ENCODE peak calls at places on chromosome 11, in ten cellular contexts. One of them, this sample, is unnamed. For H3K27me3, the result is how much of the 10 kb centered on the place peaks cover.

GRCh38 chr11:110311783-110312578 is 15.6 kb upstream of the RDX start:
- ATAC-seq in HepG2: no peak
- ATAC-seq in K562: peak
- ATAC-seq in heart right ventricle: no peak
- ATAC-seq in right cardiac atrium: no peak
- ATAC-seq in CD4-positive, alpha-beta T cell: no peak
- ATAC-seq in lower lobe of right lung: no peak
- ATAC-seq in psoas muscle: no peak
- ATAC-seq in heart left ventricle: no peak
- ATAC-seq in gastrocnemius medialis: no peak
- ATAC-seq in this sample: no peak

GRCh38 chr11:15206791-15207190 is 92.1 kb downstream of the INSC start:
- ATAC-seq in HepG2: no peak
- ATAC-seq in K562: no peak
- ATAC-seq in heart right ventricle: no peak
- ATAC-seq in right cardiac atrium: no peak
- ATAC-seq in CD4-positive, alpha-beta T cell: no peak
- ATAC-seq in lower lobe of right lung: no peak
- ATAC-seq in psoas muscle: no peak
- ATAC-seq in heart left ventricle: no peak
- ATAC-seq in gastrocnemius medialis: no peak
- ATAC-seq in this sample: no peak

GRCh38 chr11:94675239-94675638 is 92.9 kb upstream of the AMOTL1 start:
- ATAC-seq in HepG2: no peak
- ATAC-seq in K562: no peak
- ATAC-seq in heart right ventricle: no peak
- ATAC-seq in right cardiac atrium: no peak
- ATAC-seq in CD4-positive, alpha-beta T cell: no peak
- ATAC-seq in lower lobe of right lung: no peak
- ATAC-seq in psoas muscle: no peak
- ATAC-seq in heart left ventricle: no peak
- ATAC-seq in gastrocnemius medialis: no peak
- ATAC-seq in this sample: no peak

GRCh38 chr11:107490836-107491235 is 33.2 kb upstream of the CWF19L2 start:
- ATAC-seq in HepG2: no peak
- ATAC-seq in K562: no peak
- ATAC-seq in heart right ventricle: no peak
- ATAC-seq in right cardiac atrium: no peak
- ATAC-seq in CD4-positive, alpha-beta T cell: no peak
- ATAC-seq in lower lobe of right lung: no peak
- ATAC-seq in psoas muscle: no peak
- ATAC-seq in heart left ventricle: no peak
- ATAC-seq in gastrocnemius medialis: no peak
- ATAC-seq in this sample: no peak

GRCh38 chr11:10107522-10107921 is 186.5 kb downstream of the SBF2 start:
- ATAC-seq in HepG2: no peak
- ATAC-seq in K562: no peak
- ATAC-seq in heart right ventricle: no peak
- ATAC-seq in right cardiac atrium: no peak
- ATAC-seq in CD4-positive, alpha-beta T cell: no peak
- ATAC-seq in lower lobe of right lung: no peak
- ATAC-seq in psoas muscle: no peak
- ATAC-seq in heart left ventricle: no peak
- ATAC-seq in gastrocnemius medialis: no peak
- ATAC-seq in this sample: no peak

GRCh38 chr11:115256326-115257197 is 247.7 kb downstream of the CADM1 start:
- ATAC-seq in HepG2: no peak
- ATAC-seq in K562: no peak
- ATAC-seq in heart right ventricle: no peak
- ATAC-seq in right cardiac atrium: no peak
- ATAC-seq in CD4-positive, alpha-beta T cell: no peak
- ATAC-seq in lower lobe of right lung: peak
- ATAC-seq in psoas muscle: no peak
- ATAC-seq in heart left ventricle: no peak
- ATAC-seq in gastrocnemius medialis: no peak
- ATAC-seq in this sample: no peak

GRCh38 chr11:135075740-135076139 is 663.7 kb upstream of the B3GAT1 start:
- ATAC-seq in HepG2: peak
- ATAC-seq in K562: peak
- ATAC-seq in heart right ventricle: no peak
- ATAC-seq in right cardiac atrium: peak
- ATAC-seq in CD4-positive, alpha-beta T cell: peak
- ATAC-seq in lower lobe of right lung: peak
- ATAC-seq in psoas muscle: no peak
- ATAC-seq in heart left ventricle: no peak
- ATAC-seq in gastrocnemius medialis: no peak
- ATAC-seq in this sample: peak

GRCh38 chr11:7520011-7520942 is 6.5 kb downstream of the PPFIBP2 start:
- ATAC-seq in HepG2: no peak
- ATAC-seq in K562: no peak
- ATAC-seq in heart right ventricle: no peak
- ATAC-seq in right cardiac atrium: no peak
- ATAC-seq in CD4-positive, alpha-beta T cell: no peak
- ATAC-seq in lower lobe of right lung: no peak
- ATAC-seq in psoas muscle: no peak
- ATAC-seq in heart left ventricle: no peak
- ATAC-seq in gastrocnemius medialis: peak
- ATAC-seq in this sample: no peak

DNA sequence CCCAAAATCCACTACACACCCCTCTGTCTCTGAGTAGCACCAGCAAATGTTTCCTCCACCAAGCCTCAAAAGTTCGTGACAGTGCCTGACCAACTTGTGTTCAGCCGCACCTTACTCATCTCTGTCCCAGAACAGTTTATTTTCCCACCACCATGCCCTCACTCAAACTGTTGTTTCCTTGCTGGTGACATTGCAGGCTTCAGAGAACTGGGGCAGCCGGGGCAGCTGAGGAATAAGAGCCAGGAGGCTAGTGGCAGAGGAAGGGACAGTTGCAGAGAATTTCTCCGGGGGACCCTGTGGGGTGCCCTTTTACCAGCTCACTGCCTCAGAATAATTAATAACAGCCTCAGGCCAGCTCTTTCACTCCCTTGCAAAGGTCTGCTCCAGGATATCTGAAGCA is 709 bp upstream of the KCNE3 start:
- ATAC-seq in HepG2: no peak
- ATAC-seq in K562: no peak
- ATAC-seq in heart right ventricle: no peak
- ATAC-seq in right cardiac atrium: no peak
- ATAC-seq in CD4-positive, alpha-beta T cell: no peak
- ATAC-seq in lower lobe of right lung: no peak
- ATAC-seq in psoas muscle: no peak
- ATAC-seq in heart left ventricle: no peak
- ATAC-seq in gastrocnemius medialis: no peak
- ATAC-seq in this sample: no peak
- H3K27me3 ChIP-seq in HepG2: under half
- H3K27me3 ChIP-seq in K562: under half
- H3K27me3 ChIP-seq in heart right ventricle: under half
- H3K27me3 ChIP-seq in right cardiac atrium: under half
- H3K27me3 ChIP-seq in CD4-positive, alpha-beta T cell: under half
- H3K27me3 ChIP-seq in lower lobe of right lung: under half
- H3K27me3 ChIP-seq in psoas muscle: under half
- H3K27me3 ChIP-seq in heart left ventricle: under half
- H3K27me3 ChIP-seq in gastrocnemius medialis: under half
- H3K27me3 ChIP-seq in this sample: under half

DNA sequence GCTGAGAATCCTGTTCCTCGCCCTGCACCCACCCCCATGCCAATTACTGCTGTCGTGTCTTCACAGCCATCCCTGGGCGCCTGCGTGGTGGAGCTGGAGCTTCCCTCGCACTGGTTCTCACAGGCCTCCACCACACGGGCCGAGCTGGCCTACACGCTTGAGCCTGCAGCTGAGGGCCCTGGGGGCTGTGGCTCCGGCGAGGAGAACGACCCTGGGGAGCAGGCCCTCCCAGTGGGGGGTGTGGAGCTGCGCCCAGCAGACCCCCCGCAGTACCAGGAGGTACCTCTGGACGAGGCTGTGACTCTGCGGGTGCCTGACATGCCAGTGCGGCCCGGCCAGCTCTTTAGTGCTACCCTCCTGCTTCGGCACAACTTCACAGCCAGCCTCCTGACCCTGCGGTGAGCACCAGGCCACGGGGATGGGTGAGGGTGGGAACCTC is 4.3 kb downstream of the TMEM132A start:
- ATAC-seq in HepG2: no peak
- ATAC-seq in K562: no peak
- ATAC-seq in heart right ventricle: no peak
- ATAC-seq in right cardiac atrium: no peak
- ATAC-seq in CD4-positive, alpha-beta T cell: no peak
- ATAC-seq in lower lobe of right lung: no peak
- ATAC-seq in psoas muscle: no peak
- ATAC-seq in heart left ventricle: no peak
- ATAC-seq in gastrocnemius medialis: no peak
- ATAC-seq in this sample: no peak
- H3K27me3 ChIP-seq in HepG2: under half
- H3K27me3 ChIP-seq in K562: half or more
- H3K27me3 ChIP-seq in heart right ventricle: under half
- H3K27me3 ChIP-seq in right cardiac atrium: under half
- H3K27me3 ChIP-seq in CD4-positive, alpha-beta T cell: under half
- H3K27me3 ChIP-seq in lower lobe of right lung: under half
- H3K27me3 ChIP-seq in psoas muscle: under half
- H3K27me3 ChIP-seq in heart left ventricle: under half
- H3K27me3 ChIP-seq in gastrocnemius medialis: under half
- H3K27me3 ChIP-seq in this sample: half or more

DNA sequence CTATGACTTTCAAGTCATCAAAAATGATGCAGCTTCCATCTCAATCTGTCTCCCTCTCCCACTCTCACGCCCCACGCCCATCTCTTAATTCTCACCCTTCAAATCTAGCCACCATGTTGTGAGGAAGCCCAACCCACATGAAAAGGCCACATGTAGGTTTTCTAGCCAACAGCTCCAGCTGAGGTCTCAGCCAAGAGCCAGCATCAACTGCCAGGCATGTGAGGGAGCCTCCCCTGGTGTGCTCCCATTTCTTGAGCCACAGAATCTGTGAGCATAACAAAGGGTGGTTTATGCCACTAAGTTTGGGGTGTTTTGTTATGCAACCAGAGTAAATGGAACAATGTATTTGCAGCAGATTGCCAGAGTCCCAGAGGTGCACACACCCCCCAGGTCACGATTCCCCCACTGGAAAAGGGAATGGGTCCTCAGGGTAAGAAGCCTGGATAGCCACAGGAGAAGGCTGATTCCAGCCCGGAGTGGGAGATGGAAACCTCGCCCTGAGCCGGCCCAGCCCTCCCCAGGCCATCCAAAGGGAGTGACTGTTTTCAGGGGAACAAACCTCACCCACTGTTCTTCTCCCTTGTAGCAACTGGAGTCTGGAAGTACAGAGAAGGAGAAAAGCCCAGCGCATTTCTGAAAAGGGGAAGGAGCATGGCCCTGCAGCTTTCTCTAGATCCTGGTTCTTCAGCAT is 20.0 kb upstream of the LINC01488 start:
- ATAC-seq in HepG2: no peak
- ATAC-seq in K562: no peak
- ATAC-seq in heart right ventricle: no peak
- ATAC-seq in right cardiac atrium: no peak
- ATAC-seq in CD4-positive, alpha-beta T cell: no peak
- ATAC-seq in lower lobe of right lung: no peak
- ATAC-seq in psoas muscle: no peak
- ATAC-seq in heart left ventricle: no peak
- ATAC-seq in gastrocnemius medialis: no peak
- ATAC-seq in this sample: no peak
- H3K27me3 ChIP-seq in HepG2: under half
- H3K27me3 ChIP-seq in K562: under half
- H3K27me3 ChIP-seq in heart right ventricle: under half
- H3K27me3 ChIP-seq in right cardiac atrium: under half
- H3K27me3 ChIP-seq in CD4-positive, alpha-beta T cell: under half
- H3K27me3 ChIP-seq in lower lobe of right lung: under half
- H3K27me3 ChIP-seq in psoas muscle: under half
- H3K27me3 ChIP-seq in heart left ventricle: under half
- H3K27me3 ChIP-seq in gastrocnemius medialis: under half
- H3K27me3 ChIP-seq in this sample: under half

GRCh38 chr11:68845351-68846002 is 3.8 kb upstream of the CPT1A start:
- ATAC-seq in HepG2: peak
- ATAC-seq in K562: no peak
- ATAC-seq in heart right ventricle: no peak
- ATAC-seq in right cardiac atrium: no peak
- ATAC-seq in CD4-positive, alpha-beta T cell: no peak
- ATAC-seq in lower lobe of right lung: no peak
- ATAC-seq in psoas muscle: no peak
- ATAC-seq in heart left ventricle: no peak
- ATAC-seq in gastrocnemius medialis: no peak
- ATAC-seq in this sample: peak

GRCh38 chr11:68843703-68844312 is 2.1 kb upstream of the CPT1A start:
- ATAC-seq in HepG2: peak
- ATAC-seq in K562: no peak
- ATAC-seq in heart right ventricle: peak
- ATAC-seq in right cardiac atrium: peak
- ATAC-seq in CD4-positive, alpha-beta T cell: peak
- ATAC-seq in lower lobe of right lung: peak
- ATAC-seq in psoas muscle: peak
- ATAC-seq in heart left ventricle: peak
- ATAC-seq in gastrocnemius medialis: no peak
- ATAC-seq in this sample: peak

GRCh38 chr11:68843052-68843561 is 1.4 kb upstream of the CPT1A start:
- ATAC-seq in HepG2: no peak
- ATAC-seq in K562: no peak
- ATAC-seq in heart right ventricle: no peak
- ATAC-seq in right cardiac atrium: no peak
- ATAC-seq in CD4-positive, alpha-beta T cell: peak
- ATAC-seq in lower lobe of right lung: no peak
- ATAC-seq in psoas muscle: no peak
- ATAC-seq in heart left ventricle: no peak
- ATAC-seq in gastrocnemius medialis: no peak
- ATAC-seq in this sample: no peak

GRCh38 chr11:68844801-68845200 is 3.1 kb upstream of the CPT1A start:
- ATAC-seq in HepG2: peak
- ATAC-seq in K562: no peak
- ATAC-seq in heart right ventricle: no peak
- ATAC-seq in right cardiac atrium: no peak
- ATAC-seq in CD4-positive, alpha-beta T cell: no peak
- ATAC-seq in lower lobe of right lung: no peak
- ATAC-seq in psoas muscle: no peak
- ATAC-seq in heart left ventricle: no peak
- ATAC-seq in gastrocnemius medialis: no peak
- ATAC-seq in this sample: no peak

DNA sequence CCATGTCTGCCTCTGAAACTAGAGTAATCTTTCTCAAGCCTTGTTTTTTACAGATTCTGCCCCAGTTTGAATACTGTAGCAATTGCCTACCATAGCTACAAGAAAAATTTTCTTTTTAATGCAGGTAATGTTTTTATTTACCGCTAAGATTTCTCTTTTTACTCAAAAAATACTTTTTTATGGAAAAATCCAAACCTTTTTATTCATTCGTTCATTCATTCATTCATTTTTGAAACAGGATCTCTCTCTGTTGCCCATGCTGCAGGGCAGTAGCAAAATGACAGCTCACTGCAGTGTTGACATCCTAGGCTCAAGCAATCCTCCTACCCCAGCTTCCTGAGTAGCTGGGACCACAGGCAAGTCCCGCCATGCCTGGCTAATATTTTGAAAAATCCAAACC is 2.7 kb upstream of the CPT1A start:
- ATAC-seq in HepG2: no peak
- ATAC-seq in K562: no peak
- ATAC-seq in heart right ventricle: no peak
- ATAC-seq in right cardiac atrium: no peak
- ATAC-seq in CD4-positive, alpha-beta T cell: no peak
- ATAC-seq in lower lobe of right lung: no peak
- ATAC-seq in psoas muscle: no peak
- ATAC-seq in heart left ventricle: no peak
- ATAC-seq in gastrocnemius medialis: no peak
- ATAC-seq in this sample: no peak
- H3K27me3 ChIP-seq in HepG2: under half
- H3K27me3 ChIP-seq in K562: under half
- H3K27me3 ChIP-seq in heart right ventricle: under half
- H3K27me3 ChIP-seq in right cardiac atrium: under half
- H3K27me3 ChIP-seq in CD4-positive, alpha-beta T cell: under half
- H3K27me3 ChIP-seq in lower lobe of right lung: under half
- H3K27me3 ChIP-seq in psoas muscle: under half
- H3K27me3 ChIP-seq in heart left ventricle: under half
- H3K27me3 ChIP-seq in gastrocnemius medialis: under half
- H3K27me3 ChIP-seq in this sample: under half